ENCODE peak calls at places on chromosome 15, in eight cellular contexts. C, H, Z, J, O, K, D and W are unnamed samples.

GRCh38 chr15:52331490-52332240 is 36.1 kb upstream of the MYO5C start:
- DNase-seq in K (peak), C (peak), D (peak), O (no peak), H (peak), Z (no peak), J (no peak), W (no peak)

GRCh38 chr15:60318236-60318867 is 79.4 kb downstream of the ANXA2 start:
- DNase-seq in O (no peak), C (no peak), K (no peak), H (no peak), J (no peak), Z (no peak), D (no peak), W (no peak)

GRCh38 chr15:23569513-23569912 is 4.0 kb downstream of the MKRN3 start:
- DNase-seq in Z (no peak), O (no peak), H (no peak), D (no peak), J (no peak), C (no peak), K (no peak), W (no peak)

GRCh38 chr15:78810377-78811123 is 714 bp downstream of the ADAMTS7 start:
- DNase-seq in D (peak), J (peak), Z (no peak), C (peak), K (no peak), O (peak), H (no peak), W (peak)

GRCh38 chr15:98658831-98659699 is 10.7 kb downstream of the IGF1R start:
- DNase-seq in C (peak), J (no peak), Z (no peak), O (peak), K (no peak), D (peak), H (no peak), W (no peak)

GRCh38 chr15:44397869-44398268 is 29.6 kb upstream of the CTDSPL2 start:
- DNase-seq in C (no peak), Z (no peak), O (no peak), J (no peak), K (no peak), D (no peak), H (no peak), W (no peak)

GRCh38 chr15:75791337-75791713 is 51.9 kb upstream of the UBE2Q2 start:
- DNase-seq in H (no peak), C (no peak), Z (no peak), J (no peak), K (no peak), D (no peak), O (no peak), W (no peak)

GRCh38 chr15:89857673-89858072 is 36.1 kb downstream of the AP3S2 start:
- DNase-seq in C (no peak), J (no peak), K (no peak), D (peak), H (no peak), O (no peak), Z (no peak), W (no peak)

GRCh38 chr15:33311312-33311971 is 675 bp downstream of the RYR3 start:
- DNase-seq in C (no peak), J (no peak), O (peak), H (no peak), Z (no peak), K (no peak), D (peak), W (no peak)

GRCh38 chr15:78182821-78183220 is 33.7 kb downstream of the IDH3A start:
- DNase-seq in J (no peak), K (no peak), O (no peak), C (no peak), H (no peak), Z (no peak), D (no peak), W (no peak)

GRCh38 chr15:88878720-88879184 is 16.6 kb downstream of the HAPLN3 start:
- DNase-seq in C (peak), J (no peak), D (peak), O (no peak), H (no peak), K (no peak), Z (no peak), W (no peak)

GRCh38 chr15:62063851-62064635 is 2.7 kb upstream of the C2CD4A start:
- DNase-seq in Z (no peak), H (no peak), C (no peak), D (no peak), J (no peak), K (no peak), O (no peak), W (no peak)

GRCh38 chr15:50113187-50113505 is 5.9 kb downstream of the ATP8B4 start:
- DNase-seq in O (no peak), C (no peak), K (no peak), D (no peak), J (no peak), Z (no peak), H (no peak), W (no peak)

GRCh38 chr15:44246521-44247268 is 41.8 kb upstream of the GOLM2 start:
- DNase-seq in H (no peak), J (no peak), O (no peak), Z (no peak), K (no peak), D (no peak), C (no peak), W (no peak)

GRCh38 chr15:74412159-74412558 is 21.6 kb downstream of the SEMA7A start:
- DNase-seq in D (no peak), J (no peak), H (no peak), O (no peak), C (no peak), Z (no peak), K (no peak), W (no peak)

GRCh38 chr15:75171408-75171807 is 30.3 kb upstream of the C15orf39 start:
- DNase-seq in K (no peak), O (no peak), J (no peak), D (no peak), H (no peak), Z (no peak), C (no peak), W (no peak)

GRCh38 chr15:48623456-48623855 is 22.1 kb downstream of the FBN1 start:
- DNase-seq in O (no peak), C (no peak), Z (no peak), H (no peak), J (no peak), K (no peak), D (no peak), W (no peak)